ENCODE peak calls at places on chromosome 21, in ten cellular contexts. One of them, this sample, is unnamed.

GRCh38 chr21:31720330-31720729 is 11.6 kb downstream of the SCAF4 start:
- DNase-seq in esophagus squamous epithelium: no peak
- DNase-seq in A549: no peak
- DNase-seq in HCT116: no peak
- DNase-seq in heart left ventricle: no peak
- DNase-seq in tibial nerve: no peak
- DNase-seq in stomach: no peak
- DNase-seq in NB4: no peak
- DNase-seq in right lobe of liver: no peak
- DNase-seq in endothelial cell of umbilical vein: no peak
- DNase-seq in this sample: no peak

GRCh38 chr21:16243396-16243795 is 513.6 kb downstream of the USP25 start:
- DNase-seq in esophagus squamous epithelium: no peak
- DNase-seq in A549: no peak
- DNase-seq in HCT116: no peak
- DNase-seq in heart left ventricle: no peak
- DNase-seq in tibial nerve: no peak
- DNase-seq in stomach: no peak
- DNase-seq in NB4: no peak
- DNase-seq in right lobe of liver: no peak
- DNase-seq in endothelial cell of umbilical vein: no peak
- DNase-seq in this sample: no peak

GRCh38 chr21:43611598-43612369 is 47.5 kb downstream of the HSF2BP start:
- DNase-seq in esophagus squamous epithelium: no peak
- DNase-seq in A549: peak
- DNase-seq in HCT116: peak
- DNase-seq in heart left ventricle: peak
- DNase-seq in tibial nerve: peak
- DNase-seq in stomach: peak
- DNase-seq in NB4: peak
- DNase-seq in right lobe of liver: peak
- DNase-seq in endothelial cell of umbilical vein: peak
- DNase-seq in this sample: peak

GRCh38 chr21:42850866-42851391 is 28.4 kb downstream of the WDR4 start:
- DNase-seq in esophagus squamous epithelium: no peak
- DNase-seq in A549: peak
- DNase-seq in HCT116: no peak
- DNase-seq in heart left ventricle: no peak
- DNase-seq in tibial nerve: no peak
- DNase-seq in stomach: peak
- DNase-seq in NB4: peak
- DNase-seq in right lobe of liver: no peak
- DNase-seq in endothelial cell of umbilical vein: no peak
- DNase-seq in this sample: no peak

GRCh38 chr21:36847189-36847588 is 119.3 kb downstream of the HLCS start:
- DNase-seq in esophagus squamous epithelium: no peak
- DNase-seq in A549: peak
- DNase-seq in HCT116: no peak
- DNase-seq in heart left ventricle: no peak
- DNase-seq in tibial nerve: no peak
- DNase-seq in stomach: no peak
- DNase-seq in NB4: no peak
- DNase-seq in right lobe of liver: no peak
- DNase-seq in endothelial cell of umbilical vein: peak
- DNase-seq in this sample: no peak

GRCh38 chr21:33490991-33491372 is 534 bp downstream of the DNAJC28 start:
- DNase-seq in esophagus squamous epithelium: no peak
- DNase-seq in A549: no peak
- DNase-seq in HCT116: peak
- DNase-seq in heart left ventricle: no peak
- DNase-seq in tibial nerve: no peak
- DNase-seq in stomach: no peak
- DNase-seq in NB4: no peak
- DNase-seq in right lobe of liver: no peak
- DNase-seq in endothelial cell of umbilical vein: peak
- DNase-seq in this sample: no peak

GRCh38 chr21:19326581-19327319 is 923.2 kb upstream of the TMPRSS15 start:
- DNase-seq in esophagus squamous epithelium: no peak
- DNase-seq in A549: no peak
- DNase-seq in HCT116: no peak
- DNase-seq in heart left ventricle: no peak
- DNase-seq in tibial nerve: no peak
- DNase-seq in stomach: no peak
- DNase-seq in NB4: no peak
- DNase-seq in right lobe of liver: no peak
- DNase-seq in endothelial cell of umbilical vein: no peak
- DNase-seq in this sample: no peak

GRCh38 chr21:30282850-30283249 is at the start of gene KRTAP24-1:
- DNase-seq in esophagus squamous epithelium: no peak
- DNase-seq in A549: no peak
- DNase-seq in HCT116: no peak
- DNase-seq in heart left ventricle: no peak
- DNase-seq in tibial nerve: no peak
- DNase-seq in stomach: no peak
- DNase-seq in NB4: no peak
- DNase-seq in right lobe of liver: no peak
- DNase-seq in endothelial cell of umbilical vein: no peak
- DNase-seq in this sample: no peak

GRCh38 chr21:27149034-27149433 is 182.1 kb upstream of the ADAMTS5 start:
- DNase-seq in esophagus squamous epithelium: no peak
- DNase-seq in A549: no peak
- DNase-seq in HCT116: no peak
- DNase-seq in heart left ventricle: no peak
- DNase-seq in tibial nerve: no peak
- DNase-seq in stomach: no peak
- DNase-seq in NB4: no peak
- DNase-seq in right lobe of liver: no peak
- DNase-seq in endothelial cell of umbilical vein: no peak
- DNase-seq in this sample: no peak

GRCh38 chr21:41171210-41171609 is 3.2 kb downstream of the BACE2 start:
- DNase-seq in esophagus squamous epithelium: no peak
- DNase-seq in A549: no peak
- DNase-seq in HCT116: no peak
- DNase-seq in heart left ventricle: peak
- DNase-seq in tibial nerve: no peak
- DNase-seq in stomach: peak
- DNase-seq in NB4: no peak
- DNase-seq in right lobe of liver: no peak
- DNase-seq in endothelial cell of umbilical vein: peak
- DNase-seq in this sample: no peak
- TF ChIP-seq POLR2A in esophagus squamous epithelium: no peak
- TF ChIP-seq POLR2A in A549: no peak
- TF ChIP-seq POLR2A in HCT116: no peak
- TF ChIP-seq POLR2A in heart left ventricle: no peak
- TF ChIP-seq POLR2A in tibial nerve: no peak
- TF ChIP-seq POLR2A in stomach: no peak
- TF ChIP-seq POLR2A in NB4: no peak
- TF ChIP-seq POLR2A in right lobe of liver: no peak
- TF ChIP-seq POLR2A in endothelial cell of umbilical vein: no peak
- TF ChIP-seq POLR2A in this sample: peak

DNA sequence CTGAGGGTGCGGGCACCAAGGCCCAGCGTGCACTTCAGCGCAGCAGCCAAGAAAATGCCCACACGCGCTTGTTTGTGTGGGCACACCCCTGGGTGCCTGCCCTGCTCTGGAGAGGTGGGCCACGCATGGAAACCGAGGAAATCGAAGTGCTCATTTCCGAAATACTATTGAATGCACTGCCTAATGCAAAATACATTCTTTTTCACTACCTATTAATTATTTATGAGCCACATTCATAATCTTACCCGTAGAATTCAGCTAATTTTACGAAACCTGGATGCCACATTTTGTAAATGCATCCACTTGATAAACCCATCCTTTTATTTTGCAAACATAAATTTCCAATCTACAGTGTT is 4.8 kb downstream of the DSCAM start:
- DNase-seq in esophagus squamous epithelium: no peak
- DNase-seq in A549: no peak
- DNase-seq in HCT116: no peak
- DNase-seq in heart left ventricle: no peak
- DNase-seq in tibial nerve: no peak
- DNase-seq in stomach: no peak
- DNase-seq in NB4: no peak
- DNase-seq in right lobe of liver: no peak
- DNase-seq in endothelial cell of umbilical vein: no peak
- DNase-seq in this sample: no peak
- TF ChIP-seq CTCF in esophagus squamous epithelium: no peak
- TF ChIP-seq CTCF in A549: no peak
- TF ChIP-seq CTCF in HCT116: no peak
- TF ChIP-seq CTCF in heart left ventricle: no peak
- TF ChIP-seq CTCF in tibial nerve: no peak
- TF ChIP-seq CTCF in stomach: no peak
- TF ChIP-seq CTCF in NB4: no peak
- TF ChIP-seq CTCF in right lobe of liver: no peak
- TF ChIP-seq CTCF in endothelial cell of umbilical vein: no peak
- TF ChIP-seq CTCF in this sample: no peak

GRCh38 chr21:45378258-45378966 is 26.6 kb upstream of the COL18A1 start:
- DNase-seq in esophagus squamous epithelium: no peak
- DNase-seq in A549: peak
- DNase-seq in HCT116: no peak
- DNase-seq in heart left ventricle: peak
- DNase-seq in tibial nerve: no peak
- DNase-seq in stomach: no peak
- DNase-seq in NB4: no peak
- DNase-seq in right lobe of liver: no peak
- DNase-seq in endothelial cell of umbilical vein: peak
- DNase-seq in this sample: no peak
- TF ChIP-seq POLR2A in esophagus squamous epithelium: no peak
- TF ChIP-seq POLR2A in A549: no peak
- TF ChIP-seq POLR2A in HCT116: no peak
- TF ChIP-seq POLR2A in heart left ventricle: no peak
- TF ChIP-seq POLR2A in tibial nerve: no peak
- TF ChIP-seq POLR2A in stomach: no peak
- TF ChIP-seq POLR2A in NB4: no peak
- TF ChIP-seq POLR2A in right lobe of liver: no peak
- TF ChIP-seq POLR2A in endothelial cell of umbilical vein: no peak
- TF ChIP-seq POLR2A in this sample: no peak

GRCh38 chr21:17900281-17900989 is 81.3 kb upstream of the C21orf91 start:
- DNase-seq in esophagus squamous epithelium: no peak
- DNase-seq in A549: no peak
- DNase-seq in HCT116: no peak
- DNase-seq in heart left ventricle: peak
- DNase-seq in tibial nerve: no peak
- DNase-seq in stomach: no peak
- DNase-seq in NB4: no peak
- DNase-seq in right lobe of liver: no peak
- DNase-seq in endothelial cell of umbilical vein: no peak
- DNase-seq in this sample: no peak

GRCh38 chr21:17901458-17902092 is 82.4 kb upstream of the C21orf91 start:
- DNase-seq in esophagus squamous epithelium: no peak
- DNase-seq in A549: no peak
- DNase-seq in HCT116: no peak
- DNase-seq in heart left ventricle: no peak
- DNase-seq in tibial nerve: no peak
- DNase-seq in stomach: no peak
- DNase-seq in NB4: peak
- DNase-seq in right lobe of liver: no peak
- DNase-seq in endothelial cell of umbilical vein: no peak
- DNase-seq in this sample: no peak

GRCh38 chr21:17903929-17904639 is 84.9 kb upstream of the C21orf91 start:
- DNase-seq in esophagus squamous epithelium: no peak
- DNase-seq in A549: no peak
- DNase-seq in HCT116: no peak
- DNase-seq in heart left ventricle: no peak
- DNase-seq in tibial nerve: no peak
- DNase-seq in stomach: no peak
- DNase-seq in NB4: no peak
- DNase-seq in right lobe of liver: no peak
- DNase-seq in endothelial cell of umbilical vein: no peak
- DNase-seq in this sample: no peak

GRCh38 chr21:17900990-17901385 is 81.8 kb upstream of the C21orf91 start:
- DNase-seq in esophagus squamous epithelium: no peak
- DNase-seq in A549: no peak
- DNase-seq in HCT116: no peak
- DNase-seq in heart left ventricle: no peak
- DNase-seq in tibial nerve: no peak
- DNase-seq in stomach: no peak
- DNase-seq in NB4: no peak
- DNase-seq in right lobe of liver: no peak
- DNase-seq in endothelial cell of umbilical vein: no peak
- DNase-seq in this sample: no peak

DNA sequence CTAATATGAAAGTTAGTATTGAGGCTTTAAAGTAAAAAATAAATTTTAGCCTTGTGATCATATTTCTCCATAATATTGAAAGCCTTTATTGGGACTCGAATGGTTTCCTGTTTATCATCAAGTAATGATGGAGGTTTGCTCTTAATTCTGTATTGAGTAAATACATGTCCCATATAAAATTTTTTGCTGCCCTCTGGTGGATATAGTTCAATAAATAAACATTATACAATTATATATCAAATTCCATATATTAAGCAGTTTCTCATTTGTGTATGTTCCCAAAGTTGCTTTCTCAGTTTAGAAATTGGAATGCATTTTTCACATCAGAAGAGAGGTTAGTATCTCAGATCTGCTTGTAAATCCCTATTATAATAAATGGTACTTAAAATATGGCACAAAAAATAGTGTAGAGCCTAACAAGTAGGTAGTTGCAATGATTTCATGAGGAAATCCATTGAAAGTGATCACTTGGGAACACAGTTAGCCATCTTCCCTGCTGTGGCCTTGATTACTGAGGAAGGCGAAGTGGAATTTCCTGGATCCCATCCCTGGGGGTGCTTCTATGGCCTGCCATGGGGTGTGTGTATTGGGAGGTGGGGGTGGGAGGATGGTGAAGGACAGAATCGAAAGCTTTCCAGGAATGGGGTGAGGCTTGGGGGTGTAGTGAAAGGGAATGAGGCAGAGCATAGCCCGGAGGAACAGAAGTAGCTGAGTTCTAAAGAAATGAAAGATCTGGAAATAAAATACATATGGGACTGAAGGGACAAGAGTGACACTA is 84.1 kb upstream of the C21orf91 start:
- DNase-seq in esophagus squamous epithelium: no peak
- DNase-seq in A549: no peak
- DNase-seq in HCT116: no peak
- DNase-seq in heart left ventricle: no peak
- DNase-seq in tibial nerve: no peak
- DNase-seq in stomach: no peak
- DNase-seq in NB4: peak
- DNase-seq in right lobe of liver: no peak
- DNase-seq in endothelial cell of umbilical vein: peak
- DNase-seq in this sample: no peak
- TF ChIP-seq CTCF in esophagus squamous epithelium: peak
- TF ChIP-seq CTCF in A549: no peak
- TF ChIP-seq CTCF in HCT116: peak
- TF ChIP-seq CTCF in heart left ventricle: peak
- TF ChIP-seq CTCF in tibial nerve: no peak
- TF ChIP-seq CTCF in stomach: peak
- TF ChIP-seq CTCF in NB4: no peak
- TF ChIP-seq CTCF in right lobe of liver: peak
- TF ChIP-seq CTCF in endothelial cell of umbilical vein: no peak
- TF ChIP-seq CTCF in this sample: peak